ENCODE peak calls at places on chromosomes 5 and 9, in ten cellular contexts. E, X, I, R, S, K, D, V, L and M are unnamed samples. For H3K4me1, the result is how much of the 10 kb centered on the place peaks cover.

GRCh38 chr5:96943829-96944228 is 7.9 kb downstream of the LNPEP start:
- DNase-seq in E (no peak), X (no peak), I (no peak), R (no peak), S (no peak), K (no peak), D (no peak), V (no peak), L (no peak), M (no peak)

GRCh38 chr9:126166866-126167265 is 159.8 kb upstream of the MVB12B start:
- DNase-seq in E (no peak), X (no peak), I (no peak), R (no peak), S (no peak), K (no peak), D (no peak), V (no peak), L (no peak), M (no peak)

GRCh38 chr5:100634937-100635336 is 99.8 kb downstream of the FAM174A start:
- DNase-seq in E (no peak), X (no peak), I (no peak), R (no peak), S (no peak), K (no peak), D (peak), V (peak), L (no peak), M (no peak)

GRCh38 chr9:38761334-38761733 is 41.4 kb upstream of the FAM240B start:
- DNase-seq in E (no peak), X (no peak), I (no peak), R (no peak), S (peak), K (no peak), D (no peak), V (no peak), L (no peak), M (no peak)

GRCh38 chr5:77321793-77322394 is 111.4 kb downstream of the PDE8B start:
- DNase-seq in E (no peak), X (no peak), I (no peak), R (no peak), S (peak), K (no peak), D (no peak), V (no peak), L (no peak), M (no peak)

GRCh38 chr5:172773481-172774469 is 2.8 kb upstream of the DUSP1 start:
- DNase-seq in E (no peak), X (peak), I (no peak), R (no peak), S (no peak), K (no peak), D (no peak), V (peak), L (peak), M (no peak)

GRCh38 chr5:153610009-153610408 is 119.5 kb downstream of the GRIA1 start:
- DNase-seq in E (no peak), X (no peak), I (no peak), R (no peak), S (no peak), K (no peak), D (no peak), V (no peak), L (no peak), M (no peak)

GRCh38 chr5:157563373-157564148 is 12.0 kb downstream of the ADAM19 start:
- DNase-seq in E (no peak), X (no peak), I (peak), R (no peak), S (no peak), K (no peak), D (no peak), V (peak), L (peak), M (no peak)

GRCh38 chr5:108560581-108560980 is 178.7 kb upstream of the FBXL17 start:
- DNase-seq in E (peak), X (no peak), I (no peak), R (no peak), S (no peak), K (no peak), D (no peak), V (peak), L (no peak), M (no peak)

GRCh38 chr5:6003040-6003825 is 375.1 kb downstream of the MED10 start:
- DNase-seq in E (no peak), X (no peak), I (no peak), R (no peak), S (no peak), K (no peak), D (no peak), V (no peak), L (no peak), M (no peak)

GRCh38 chr5:93583799-93584530 is 943 bp downstream of the NR2F1 start:
- DNase-seq in E (no peak), X (peak), I (peak), R (peak), S (peak), K (peak), D (peak), V (peak), L (peak), M (no peak)

GRCh38 chr5:123754167-123754840 is 242.3 kb downstream of the CSNK1G3 start:
- DNase-seq in E (no peak), X (no peak), I (no peak), R (no peak), S (no peak), K (no peak), D (no peak), V (peak), L (no peak), M (no peak)

GRCh38 chr5:177131711-177132503 is 1.7 kb upstream of the NSD1 start:
- DNase-seq in E (no peak), X (peak), I (peak), R (no peak), S (peak), K (no peak), D (no peak), V (no peak), L (no peak), M (no peak)

GRCh38 chr9:109914280-109915027 is 134.5 kb downstream of the PALM2AKAP2 start:
- DNase-seq in E (no peak), X (no peak), I (no peak), R (no peak), S (no peak), K (no peak), D (peak), V (peak), L (no peak), M (no peak)

GRCh38 chr9:93952784-93953491 is 2.2 kb downstream of the BARX1 start:
- DNase-seq in E (no peak), X (peak), I (no peak), R (no peak), S (peak), K (no peak), D (no peak), V (no peak), L (no peak), M (no peak)

GRCh38 chr5:156774273-156774672 is 75.8 kb upstream of the PPP1R2B start:
- DNase-seq in E (no peak), X (no peak), I (no peak), R (no peak), S (no peak), K (no peak), D (no peak), V (no peak), L (no peak), M (no peak)

GRCh38 chr5:103450333-103451061 is 112.1 kb downstream of the NUDT12 start:
- DNase-seq in E (no peak), X (no peak), I (no peak), R (no peak), S (no peak), K (no peak), D (no peak), V (peak), L (no peak), M (no peak)

GRCh38 chr5:168219515-168220410 is 71.7 kb upstream of the WWC1 start:
- DNase-seq in E (peak), X (no peak), I (no peak), R (peak), S (peak), K (peak), D (peak), V (peak), L (peak), M (no peak)

GRCh38 chr5:142770650-142771609 is 753 bp downstream of the ARHGAP26 start:
- DNase-seq in E (peak), X (peak), I (peak), R (peak), S (peak), K (peak), D (peak), V (no peak), L (peak), M (peak)

GRCh38 chr5:9063615-9064245 is 482.1 kb downstream of the SEMA5A start:
- DNase-seq in E (no peak), X (no peak), I (no peak), R (no peak), S (no peak), K (no peak), D (no peak), V (peak), L (no peak), M (no peak)
- H3K27ac ChIP-seq in E (no peak), X (no peak), I (no peak), R (no peak), S (no peak), K (no peak), D (no peak), V (peak), L (no peak), M (no peak)

GRCh38 chr9:122402403-122403268 is 31.8 kb downstream of the PTGS1 start:
- DNase-seq in E (no peak), X (no peak), I (no peak), R (peak), S (no peak), K (peak), D (no peak), V (peak), L (peak), M (no peak)

GRCh38 chr9:122403381-122404002 is 32.7 kb downstream of the PTGS1 start:
- DNase-seq in E (no peak), X (no peak), I (no peak), R (no peak), S (no peak), K (no peak), D (no peak), V (peak), L (no peak), M (no peak)

DNA sequence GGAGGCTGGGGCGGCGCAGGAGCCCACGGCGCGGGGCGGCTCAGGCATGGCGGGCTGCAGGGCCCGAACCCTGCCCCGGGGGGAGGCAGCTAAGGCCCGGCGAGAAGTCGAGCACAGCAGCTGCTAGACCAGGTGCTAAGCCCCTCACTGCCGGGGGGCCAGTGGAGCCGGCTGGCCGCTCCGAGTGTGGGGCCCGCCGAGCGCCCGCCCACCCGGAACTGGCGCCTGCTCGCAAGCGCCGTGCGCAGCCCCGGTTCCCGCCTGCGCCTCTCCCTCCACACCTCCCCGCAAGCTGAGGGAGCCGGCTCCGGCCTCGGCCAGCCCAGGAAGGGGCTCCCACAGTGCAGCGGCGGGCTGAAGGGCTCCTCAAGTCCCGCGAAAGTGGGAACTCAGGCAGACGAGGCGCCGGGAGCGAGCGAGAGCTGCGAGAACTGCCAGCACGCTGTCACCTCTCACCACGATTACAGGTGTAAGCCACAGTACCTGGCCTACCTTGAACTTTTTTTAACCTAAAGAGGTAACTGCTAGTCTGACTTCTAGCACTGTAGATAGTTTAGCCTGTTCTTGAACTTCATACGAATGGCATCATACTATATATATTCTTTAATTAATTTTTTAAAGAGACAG is 35.6 kb downstream of the PTGS1 start:
- DNase-seq in E (no peak), X (no peak), I (no peak), R (peak), S (no peak), K (no peak), D (no peak), V (no peak), L (no peak), M (peak)
- H3K4me3 ChIP-seq in E (peak), X (no peak), I (no peak), R (peak), S (no peak), K (no peak), D (no peak), V (no peak), L (no peak), M (no peak)

DNA sequence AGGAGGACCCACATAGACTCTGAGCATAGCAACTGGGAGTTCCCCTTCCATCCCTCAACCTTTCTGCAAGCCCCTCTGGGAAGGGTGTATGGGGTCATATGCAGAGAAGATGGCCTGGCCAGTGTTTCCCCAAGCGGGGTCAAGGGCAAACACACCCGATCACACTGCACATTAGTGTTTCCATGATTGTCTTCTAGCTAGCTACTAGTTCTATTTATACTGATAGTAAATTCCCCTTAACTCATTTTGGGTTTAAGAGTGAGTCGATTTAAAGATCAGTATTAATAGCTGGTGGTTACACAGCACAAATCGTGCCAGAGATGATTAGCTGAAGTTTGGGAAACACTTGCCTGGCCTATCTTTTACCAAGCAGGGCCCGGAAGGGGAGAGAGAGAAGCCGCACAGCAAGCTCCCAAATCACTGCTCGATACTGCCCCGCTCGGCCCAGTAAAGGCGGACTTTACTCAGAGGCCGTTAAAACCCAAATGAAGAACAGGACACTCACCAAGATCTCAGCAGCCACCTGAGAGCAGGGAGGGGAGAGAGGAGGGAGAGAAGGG is 29.4 kb upstream of the TNIP1 start:
- DNase-seq in E (no peak), X (no peak), I (no peak), R (no peak), S (no peak), K (no peak), D (no peak), V (no peak), L (no peak), M (no peak)
- H3K4me1 ChIP-seq in E (under half), X (under half), I (under half), R (under half), S (under half), K (under half), D (under half), V (under half), L (under half), M (under half)

DNA sequence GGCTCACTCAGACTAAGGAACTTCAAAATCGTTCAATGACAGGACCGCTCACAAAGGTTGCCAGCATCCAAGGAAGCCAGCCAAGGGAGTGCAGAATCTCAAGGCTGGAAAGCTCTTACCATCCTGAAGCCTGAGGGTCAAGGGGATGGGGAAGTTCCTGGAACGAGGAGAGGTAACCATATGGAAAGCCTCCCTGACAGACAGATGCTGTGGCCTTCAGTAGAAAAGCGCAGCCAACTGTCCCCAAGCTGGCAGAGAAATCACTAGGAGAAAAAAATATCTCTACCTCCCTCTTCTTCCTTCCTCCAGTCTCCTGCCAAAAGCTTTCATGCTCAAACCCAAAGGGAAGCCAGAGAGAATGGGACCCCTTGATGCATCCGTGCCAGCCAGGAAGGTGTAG is 90.5 kb upstream of the RANBP3L start:
- DNase-seq in E (no peak), X (no peak), I (no peak), R (no peak), S (no peak), K (no peak), D (no peak), V (no peak), L (no peak), M (no peak)
- H3K27ac ChIP-seq in E (no peak), X (no peak), I (no peak), R (no peak), S (no peak), K (no peak), D (no peak), V (no peak), L (no peak), M (no peak)

GRCh38 chr9:134898319-134898718 is 17.7 kb downstream of the FCN2 start:
- DNase-seq in E (no peak), X (no peak), I (no peak), R (no peak), S (no peak), K (no peak), D (no peak), V (no peak), L (no peak), M (no peak)

GRCh38 chr9:134897584-134898170 is 17.1 kb downstream of the FCN2 start:
- DNase-seq in E (no peak), X (no peak), I (no peak), R (no peak), S (no peak), K (no peak), D (no peak), V (no peak), L (no peak), M (no peak)

GRCh38 chr9:134896834-134897583 is 16.4 kb downstream of the FCN2 start:
- DNase-seq in E (no peak), X (no peak), I (no peak), R (no peak), S (no peak), K (no peak), D (no peak), V (no peak), L (no peak), M (no peak)

GRCh38 chr9:134899818-134900325 is 17.8 kb downstream of the FCN1 start:
- DNase-seq in E (no peak), X (no peak), I (no peak), R (no peak), S (no peak), K (no peak), D (no peak), V (no peak), L (no peak), M (no peak)

GRCh38 chr9:134899168-134899567 is 18.5 kb downstream of the FCN1 start:
- DNase-seq in E (no peak), X (no peak), I (no peak), R (no peak), S (no peak), K (no peak), D (no peak), V (no peak), L (no peak), M (no peak)
- H3K4me3 ChIP-seq in E (no peak), X (no peak), I (no peak), R (no peak), S (no peak), K (no peak), D (no peak), V (no peak), L (no peak), M (no peak)